ENCODE peak calls at places on chromosomes 11 and 22, in six cellular contexts. One of them, this sample, is unnamed.

GRCh38 chr22:36918730-36919129 is 5.3 kb downstream of the CSF2RB start:
- DNase-seq in OCI-LY7: no peak
- DNase-seq in fibroblast of mammary gland: no peak
- DNase-seq in foreskin fibroblast: no peak
- DNase-seq in lower lobe of right lung: no peak
- DNase-seq in upper lobe of left lung: no peak
- DNase-seq in this sample: no peak

GRCh38 chr11:31355131-31355530 is 14.4 kb downstream of the DCDC1 start:
- DNase-seq in OCI-LY7: no peak
- DNase-seq in fibroblast of mammary gland: peak; percentile 61
- DNase-seq in foreskin fibroblast: no peak
- DNase-seq in lower lobe of right lung: no peak
- DNase-seq in upper lobe of left lung: no peak
- DNase-seq in this sample: no peak

GRCh38 chr22:17171313-17172171 is 12.5 kb upstream of the HDHD5 start:
- DNase-seq in OCI-LY7: peak; percentile 92
- DNase-seq in fibroblast of mammary gland: peak; percentile 85
- DNase-seq in foreskin fibroblast: peak; percentile 86
- DNase-seq in lower lobe of right lung: peak; percentile 94
- DNase-seq in upper lobe of left lung: peak; percentile 93
- DNase-seq in this sample: peak; percentile 49

GRCh38 chr11:21811572-21811971 is 381.3 kb upstream of the ANO5 start:
- DNase-seq in OCI-LY7: no peak
- DNase-seq in fibroblast of mammary gland: no peak
- DNase-seq in foreskin fibroblast: no peak
- DNase-seq in lower lobe of right lung: no peak
- DNase-seq in upper lobe of left lung: no peak
- DNase-seq in this sample: no peak

GRCh38 chr22:49999901-50000586 is 12.5 kb downstream of the IL17REL start:
- DNase-seq in OCI-LY7: no peak
- DNase-seq in fibroblast of mammary gland: no peak
- DNase-seq in foreskin fibroblast: no peak
- DNase-seq in lower lobe of right lung: peak; percentile 49
- DNase-seq in upper lobe of left lung: no peak
- DNase-seq in this sample: no peak

GRCh38 chr11:122025757-122026156 is 90.3 kb downstream of the BLID start:
- DNase-seq in OCI-LY7: no peak
- DNase-seq in fibroblast of mammary gland: peak; percentile 35
- DNase-seq in foreskin fibroblast: no peak
- DNase-seq in lower lobe of right lung: no peak
- DNase-seq in upper lobe of left lung: no peak
- DNase-seq in this sample: no peak

GRCh38 chr11:82701847-82702520 is 31.7 kb downstream of the FAM181B start:
- DNase-seq in OCI-LY7: peak; percentile 41
- DNase-seq in fibroblast of mammary gland: peak; percentile 42
- DNase-seq in foreskin fibroblast: no peak
- DNase-seq in lower lobe of right lung: no peak
- DNase-seq in upper lobe of left lung: no peak
- DNase-seq in this sample: peak; percentile 22

GRCh38 chr11:79428406-79428805 is 12.4 kb downstream of the TENM4 start:
- DNase-seq in OCI-LY7: no peak
- DNase-seq in fibroblast of mammary gland: peak; percentile 52
- DNase-seq in foreskin fibroblast: peak; percentile 30
- DNase-seq in lower lobe of right lung: no peak
- DNase-seq in upper lobe of left lung: no peak
- DNase-seq in this sample: no peak

GRCh38 chr22:24474649-24475048 is 20.5 kb upstream of the UPB1 start:
- DNase-seq in OCI-LY7: no peak
- DNase-seq in fibroblast of mammary gland: no peak
- DNase-seq in foreskin fibroblast: no peak
- DNase-seq in lower lobe of right lung: no peak
- DNase-seq in upper lobe of left lung: no peak
- DNase-seq in this sample: peak; percentile 32

GRCh38 chr11:198236-198806 is 5.4 kb downstream of the SCGB1C1 start:
- DNase-seq in OCI-LY7: no peak
- DNase-seq in fibroblast of mammary gland: no peak
- DNase-seq in foreskin fibroblast: no peak
- DNase-seq in lower lobe of right lung: peak; percentile 42
- DNase-seq in upper lobe of left lung: no peak
- DNase-seq in this sample: no peak

GRCh38 chr11:46410021-46410420 is 18.4 kb upstream of the CHRM4 start:
- DNase-seq in OCI-LY7: no peak
- DNase-seq in fibroblast of mammary gland: peak; percentile 14
- DNase-seq in foreskin fibroblast: no peak
- DNase-seq in lower lobe of right lung: no peak
- DNase-seq in upper lobe of left lung: no peak
- DNase-seq in this sample: no peak

GRCh38 chr11:42138454-42138853 is 679.0 kb upstream of the LRRC4C start:
- DNase-seq in OCI-LY7: no peak
- DNase-seq in fibroblast of mammary gland: no peak
- DNase-seq in foreskin fibroblast: no peak
- DNase-seq in lower lobe of right lung: no peak
- DNase-seq in upper lobe of left lung: no peak
- DNase-seq in this sample: no peak

GRCh38 chr11:91776660-91777059 is 448.0 kb upstream of the FAT3 start:
- DNase-seq in OCI-LY7: no peak
- DNase-seq in fibroblast of mammary gland: no peak
- DNase-seq in foreskin fibroblast: no peak
- DNase-seq in lower lobe of right lung: no peak
- DNase-seq in upper lobe of left lung: no peak
- DNase-seq in this sample: no peak

GRCh38 chr11:662689-663274 is 25.7 kb downstream of the DRD4 start:
- DNase-seq in OCI-LY7: peak; percentile 53
- DNase-seq in fibroblast of mammary gland: peak; percentile 72
- DNase-seq in foreskin fibroblast: peak; percentile 46
- DNase-seq in lower lobe of right lung: peak; percentile 78
- DNase-seq in upper lobe of left lung: peak; percentile 58
- DNase-seq in this sample: peak; percentile 18

GRCh38 chr11:62539238-62539925 is 7.2 kb downstream of the AHNAK start:
- DNase-seq in OCI-LY7: no peak
- DNase-seq in fibroblast of mammary gland: peak; percentile 93
- DNase-seq in foreskin fibroblast: peak; percentile 92
- DNase-seq in lower lobe of right lung: no peak
- DNase-seq in upper lobe of left lung: peak; percentile 56
- DNase-seq in this sample: peak; percentile 76

GRCh38 chr11:101721270-101721669 is 137.5 kb upstream of the TRPC6 start:
- DNase-seq in OCI-LY7: no peak
- DNase-seq in fibroblast of mammary gland: peak; percentile 10
- DNase-seq in foreskin fibroblast: no peak
- DNase-seq in lower lobe of right lung: no peak
- DNase-seq in upper lobe of left lung: no peak
- DNase-seq in this sample: no peak

GRCh38 chr11:69601346-69601975 is 39.5 kb upstream of the CCND1 start:
- DNase-seq in OCI-LY7: no peak
- DNase-seq in fibroblast of mammary gland: no peak
- DNase-seq in foreskin fibroblast: no peak
- DNase-seq in lower lobe of right lung: no peak
- DNase-seq in upper lobe of left lung: no peak
- DNase-seq in this sample: no peak

GRCh38 chr22:38467438-38467903 is 425 bp upstream of the KDELR3 start:
- DNase-seq in OCI-LY7: no peak
- DNase-seq in fibroblast of mammary gland: no peak
- DNase-seq in foreskin fibroblast: no peak
- DNase-seq in lower lobe of right lung: no peak
- DNase-seq in upper lobe of left lung: no peak
- DNase-seq in this sample: no peak

GRCh38 chr11:44767421-44767820 is 40.7 kb downstream of the TSPAN18 start:
- DNase-seq in OCI-LY7: no peak
- DNase-seq in fibroblast of mammary gland: no peak
- DNase-seq in foreskin fibroblast: no peak
- DNase-seq in lower lobe of right lung: no peak
- DNase-seq in upper lobe of left lung: no peak
- DNase-seq in this sample: no peak

GRCh38 chr11:120335596-120335927 is 651 bp upstream of the ARHGEF12 start:
- DNase-seq in OCI-LY7: no peak
- DNase-seq in fibroblast of mammary gland: no peak
- DNase-seq in foreskin fibroblast: no peak
- DNase-seq in lower lobe of right lung: no peak
- DNase-seq in upper lobe of left lung: peak; percentile 30
- DNase-seq in this sample: no peak

GRCh38 chr22:19082793-19083192 is 39.4 kb downstream of the DGCR2 start:
- DNase-seq in OCI-LY7: no peak
- DNase-seq in fibroblast of mammary gland: no peak
- DNase-seq in foreskin fibroblast: no peak
- DNase-seq in lower lobe of right lung: no peak
- DNase-seq in upper lobe of left lung: no peak
- DNase-seq in this sample: no peak

GRCh38 chr22:44211946-44212930 is 31.5 kb downstream of the PARVG start:
- DNase-seq in OCI-LY7: no peak
- DNase-seq in fibroblast of mammary gland: peak; percentile 20
- DNase-seq in foreskin fibroblast: peak; percentile 31
- DNase-seq in lower lobe of right lung: no peak
- DNase-seq in upper lobe of left lung: peak; percentile 20
- DNase-seq in this sample: no peak

GRCh38 chr11:35555238-35555887 is 29.9 kb upstream of the PAMR1 start:
- DNase-seq in OCI-LY7: no peak
- DNase-seq in fibroblast of mammary gland: peak; percentile 88
- DNase-seq in foreskin fibroblast: peak; percentile 76
- DNase-seq in lower lobe of right lung: no peak
- DNase-seq in upper lobe of left lung: no peak
- DNase-seq in this sample: no peak

GRCh38 chr11:102836290-102836875 is 7.0 kb downstream of the MMP3 start:
- DNase-seq in OCI-LY7: no peak
- DNase-seq in fibroblast of mammary gland: peak; percentile 74
- DNase-seq in foreskin fibroblast: peak; percentile 47
- DNase-seq in lower lobe of right lung: no peak
- DNase-seq in upper lobe of left lung: no peak
- DNase-seq in this sample: peak; percentile 26

GRCh38 chr11:12693485-12694181 is 19.4 kb downstream of the TEAD1 start:
- DNase-seq in OCI-LY7: peak; percentile 22
- DNase-seq in fibroblast of mammary gland: peak; percentile 99
- DNase-seq in foreskin fibroblast: peak; percentile 96
- DNase-seq in lower lobe of right lung: peak; percentile 50
- DNase-seq in upper lobe of left lung: peak; percentile 47
- DNase-seq in this sample: peak; percentile 99

GRCh38 chr11:75032550-75032935 is 43.8 kb downstream of the NEU3 start:
- DNase-seq in OCI-LY7: no peak
- DNase-seq in fibroblast of mammary gland: no peak
- DNase-seq in foreskin fibroblast: no peak
- DNase-seq in lower lobe of right lung: no peak
- DNase-seq in upper lobe of left lung: no peak
- DNase-seq in this sample: no peak
- H3K4me3 ChIP-seq in OCI-LY7: no peak overlapping the region
- H3K4me3 ChIP-seq in fibroblast of mammary gland: no peak overlapping the region
- H3K4me3 ChIP-seq in foreskin fibroblast: no peak overlapping the region
- H3K4me3 ChIP-seq in lower lobe of right lung: no peak overlapping the region
- H3K4me3 ChIP-seq in upper lobe of left lung: no peak overlapping the region
- H3K4me3 ChIP-seq in this sample: no peak overlapping the region

GRCh38 chr11:78048561-78048960 is 15.1 kb upstream of the THRSP start:
- DNase-seq in OCI-LY7: no peak
- DNase-seq in fibroblast of mammary gland: no peak
- DNase-seq in foreskin fibroblast: no peak
- DNase-seq in lower lobe of right lung: no peak
- DNase-seq in upper lobe of left lung: no peak
- DNase-seq in this sample: no peak
- TF ChIP-seq CTCF in OCI-LY7: no peak
- TF ChIP-seq CTCF in fibroblast of mammary gland: no peak
- TF ChIP-seq CTCF in foreskin fibroblast: no peak
- TF ChIP-seq CTCF in lower lobe of right lung: no peak
- TF ChIP-seq CTCF in upper lobe of left lung: no peak
- TF ChIP-seq CTCF in this sample: no peak

GRCh38 chr11:68038226-68038717 is 553 bp upstream of the TCIRG1 start:
- DNase-seq in OCI-LY7: peak; percentile 27
- DNase-seq in fibroblast of mammary gland: no peak
- DNase-seq in foreskin fibroblast: no peak
- DNase-seq in lower lobe of right lung: peak; percentile 59
- DNase-seq in upper lobe of left lung: no peak
- DNase-seq in this sample: no peak
- H3K4me3 ChIP-seq in OCI-LY7: peak overlapping the region; percentile 79
- H3K4me3 ChIP-seq in fibroblast of mammary gland: peak overlapping the region; percentile 76
- H3K4me3 ChIP-seq in foreskin fibroblast: peak overlapping the region; percentile 83
- H3K4me3 ChIP-seq in lower lobe of right lung: peak overlapping the region; percentile 98
- H3K4me3 ChIP-seq in upper lobe of left lung: peak overlapping the region; percentile 67
- H3K4me3 ChIP-seq in this sample: peak overlapping the region; percentile 57

GRCh38 chr11:67664696-67665536 is 9.5 kb downstream of the ALDH3B2 start:
- DNase-seq in OCI-LY7: no peak
- DNase-seq in fibroblast of mammary gland: no peak
- DNase-seq in foreskin fibroblast: no peak
- DNase-seq in lower lobe of right lung: no peak
- DNase-seq in upper lobe of left lung: no peak
- DNase-seq in this sample: no peak

GRCh38 chr11:67662806-67663514 is 11.5 kb downstream of the ALDH3B2 start:
- DNase-seq in OCI-LY7: no peak
- DNase-seq in fibroblast of mammary gland: no peak
- DNase-seq in foreskin fibroblast: no peak
- DNase-seq in lower lobe of right lung: no peak
- DNase-seq in upper lobe of left lung: no peak
- DNase-seq in this sample: no peak

GRCh38 chr11:67663515-67664212 is 10.8 kb downstream of the ALDH3B2 start:
- DNase-seq in OCI-LY7: no peak
- DNase-seq in fibroblast of mammary gland: no peak
- DNase-seq in foreskin fibroblast: no peak
- DNase-seq in lower lobe of right lung: no peak
- DNase-seq in upper lobe of left lung: no peak
- DNase-seq in this sample: no peak

GRCh38 chr11:67664213-67664585 is 10.2 kb downstream of the ALDH3B2 start:
- DNase-seq in OCI-LY7: no peak
- DNase-seq in fibroblast of mammary gland: no peak
- DNase-seq in foreskin fibroblast: no peak
- DNase-seq in lower lobe of right lung: no peak
- DNase-seq in upper lobe of left lung: no peak
- DNase-seq in this sample: no peak

GRCh38 chr11:67662142-67662805 is 11.7 kb upstream of the ACY3 start:
- DNase-seq in OCI-LY7: no peak
- DNase-seq in fibroblast of mammary gland: no peak
- DNase-seq in foreskin fibroblast: no peak
- DNase-seq in lower lobe of right lung: no peak
- DNase-seq in upper lobe of left lung: no peak
- DNase-seq in this sample: no peak
- TF ChIP-seq CTCF in OCI-LY7: no peak
- TF ChIP-seq CTCF in fibroblast of mammary gland: no peak
- TF ChIP-seq CTCF in foreskin fibroblast: no peak
- TF ChIP-seq CTCF in lower lobe of right lung: no peak
- TF ChIP-seq CTCF in upper lobe of left lung: no peak
- TF ChIP-seq CTCF in this sample: no peak

This sample was measured in astrocyte of the cerebellum.